ENCODE peak calls at places on chromosomes 3 and 15, in nine cellular contexts. S, D, E, T, W, Q, V, K and C are unnamed samples.

GRCh38 chr3:50268703-50269451 is at the start of gene SEMA3B:
- DNase-seq in S (no peak), D (no peak), E (no peak), T (peak; percentile 76), W (no peak), Q (no peak), V (peak; percentile 50), K (no peak), C (peak; percentile 64)

GRCh38 chr15:92714071-92714456 is 58.5 kb upstream of the FAM174B start:
- DNase-seq in S (peak; percentile 20), D (no peak), E (peak; percentile 80), T (peak; percentile 66), W (no peak), Q (no peak), V (peak; percentile 39), K (no peak), C (peak; percentile 68)

GRCh38 chr15:40338041-40338657 is 2.6 kb downstream of the CCDC9B start:
- DNase-seq in S (peak; percentile 80), D (peak; percentile 90), E (peak; percentile 92), T (peak; percentile 74), W (no peak), Q (no peak), V (peak; percentile 79), K (no peak), C (no peak)

GRCh38 chr3:188571531-188572115 is 417.7 kb downstream of the LPP start:
- DNase-seq in S (no peak), D (no peak), E (no peak), T (no peak), W (no peak), Q (no peak), V (peak; percentile 49), K (no peak), C (no peak)

GRCh38 chr15:58257776-58258325 is 119.7 kb downstream of the AQP9 start:
- DNase-seq in S (no peak), D (no peak), E (no peak), T (no peak), W (no peak), Q (no peak), V (no peak), K (no peak), C (no peak)

GRCh38 chr3:195774917-195775316 is 36.8 kb downstream of the MUC4 start:
- DNase-seq in S (peak; percentile 70), D (no peak), E (peak; percentile 81), T (peak; percentile 65), W (no peak), Q (no peak), V (peak; percentile 39), K (no peak), C (peak; percentile 12)

GRCh38 chr15:66701422-66702034 is 508 bp upstream of the SMAD6 start:
- DNase-seq in S (peak; percentile 55), D (peak; percentile 59), E (peak; percentile 53), T (peak; percentile 76), W (no peak), Q (no peak), V (no peak), K (no peak), C (peak; percentile 20)

GRCh38 chr3:62521464-62522105 is 148.2 kb upstream of the FEZF2 start:
- DNase-seq in S (no peak), D (no peak), E (no peak), T (no peak), W (no peak), Q (no peak), V (no peak), K (no peak), C (no peak)

GRCh38 chr15:23069496-23070166 is 30.3 kb upstream of the TUBGCP5 start:
- DNase-seq in S (peak; percentile 14), D (no peak), E (peak; percentile 60), T (no peak), W (no peak), Q (no peak), V (no peak), K (no peak), C (no peak)

GRCh38 chr3:101509276-101509675 is 3.7 kb downstream of the SENP7 start:
- DNase-seq in S (no peak), D (no peak), E (no peak), T (peak; percentile 19), W (no peak), Q (no peak), V (no peak), K (no peak), C (no peak)

GRCh38 chr3:99175276-99175801 is 273.8 kb upstream of the DCBLD2 start:
- DNase-seq in S (no peak), D (no peak), E (no peak), T (no peak), W (no peak), Q (no peak), V (no peak), K (no peak), C (no peak)

GRCh38 chr3:131933665-131934064 is 101.1 kb downstream of the CPNE4 start:
- DNase-seq in S (no peak), D (no peak), E (no peak), T (peak; percentile 6), W (no peak), Q (no peak), V (no peak), K (peak; percentile 6), C (no peak)

GRCh38 chr15:94397377-94397776 is 166.0 kb downstream of the MCTP2 start:
- DNase-seq in S (no peak), D (no peak), E (no peak), T (no peak), W (no peak), Q (no peak), V (peak; percentile 12), K (no peak), C (no peak)

GRCh38 chr15:70955151-70955550 is 62.5 kb downstream of the LRRC49 start:
- DNase-seq in S (no peak), D (no peak), E (no peak), T (peak; percentile 25), W (no peak), Q (no peak), V (peak; percentile 25), K (no peak), C (peak; percentile 77)

GRCh38 chr3:56370991-56371775 is 97.1 kb downstream of the ERC2 start:
- DNase-seq in S (no peak), D (no peak), E (no peak), T (no peak), W (no peak), Q (no peak), V (no peak), K (no peak), C (no peak)

GRCh38 chr3:49422379-49423248 is at the start of gene AMT:
- DNase-seq in S (peak; percentile 59), D (no peak), E (peak; percentile 96), T (no peak), W (no peak), Q (no peak), V (no peak), K (no peak), C (no peak)

GRCh38 chr15:63601026-63601726 is 4.0 kb downstream of the FBXL22 start:
- DNase-seq in S (peak; percentile 37), D (peak; percentile 46), E (peak; percentile 51), T (peak; percentile 74), W (no peak), Q (no peak), V (peak; percentile 17), K (no peak), C (peak; percentile 19)

GRCh38 chr3:36318584-36319200 is 61.6 kb upstream of the STAC start:
- DNase-seq in S (no peak), D (no peak), E (no peak), T (no peak), W (no peak), Q (no peak), V (no peak), K (no peak), C (no peak)

GRCh38 chr3:8416965-8417364 is 84.7 kb upstream of the LMCD1 start:
- DNase-seq in S (no peak), D (no peak), E (peak; percentile 49), T (peak; percentile 51), W (no peak), Q (no peak), V (peak; percentile 19), K (no peak), C (no peak)

GRCh38 chr15:57665939-57666338 is 40.6 kb upstream of the POLR2M start:
- DNase-seq in S (no peak), D (no peak), E (no peak), T (no peak), W (no peak), Q (no peak), V (no peak), K (no peak), C (no peak)

GRCh38 chr15:47963265-47963664 is 157.5 kb upstream of the SLC24A5 start:
- DNase-seq in S (no peak), D (no peak), E (no peak), T (no peak), W (no peak), Q (no peak), V (no peak), K (no peak), C (no peak)

GRCh38 chr3:64686446-64686908 is 1.3 kb downstream of the ADAMTS9 start:
- DNase-seq in S (peak; percentile 35), D (no peak), E (peak; percentile 66), T (no peak), W (no peak), Q (no peak), V (no peak), K (no peak), C (peak; percentile 26)

GRCh38 chr15:47484119-47484518 is 233.2 kb upstream of the SEMA6D start:
- DNase-seq in S (peak; percentile 22), D (no peak), E (peak; percentile 32), T (no peak), W (no peak), Q (no peak), V (peak; percentile 59), K (no peak), C (no peak)